ENCODE peak calls at places on chromosome 5, in ten cellular contexts. D is SK-N-SH, O is transverse colon, Y is HepG2, U is H1, B is K562, N is esophagus muscularis mucosa, R is suprapubic skin, X is upper lobe of left lung, F is GM12878. M is an unnamed sample.

GRCh38 chr5:181181650-181182565 is 23.1 kb downstream of the TRIM7 start:
- DNase-seq in R (no peak), B (peak), Y (peak), N (no peak), X (no peak), F (no peak), D (peak), U (peak), O (peak), M (peak)

GRCh38 chr5:180811623-180812119 is 9.1 kb upstream of the MGAT1 start:
- DNase-seq in O (no peak), B (no peak), F (no peak), X (no peak), U (no peak), N (no peak), D (no peak), R (peak), Y (no peak), M (no peak)

GRCh38 chr5:146962801-146963355 is 84.3 kb upstream of the PPP2R2B start:
- DNase-seq in X (no peak), F (no peak), O (no peak), Y (no peak), D (no peak), U (no peak), N (no peak), B (peak), R (no peak), M (no peak)

GRCh38 chr5:53039855-53040254 is 50.7 kb downstream of the ITGA2 start:
- DNase-seq in B (no peak), F (no peak), U (no peak), X (no peak), R (no peak), N (no peak), D (no peak), Y (no peak), O (no peak), M (no peak)

GRCh38 chr5:36885566-36886485 is 9.3 kb downstream of the NIPBL start:
- DNase-seq in X (peak), F (no peak), U (no peak), Y (no peak), B (peak), O (no peak), D (no peak), N (no peak), R (no peak), M (no peak)

GRCh38 chr5:115497200-115497599 is 47.4 kb downstream of the FEM1C start:
- DNase-seq in F (no peak), U (no peak), D (no peak), N (no peak), B (no peak), Y (no peak), R (no peak), X (no peak), O (no peak), M (no peak)

GRCh38 chr5:118224546-118224945 is 763.8 kb downstream of the DTWD2 start:
- DNase-seq in R (no peak), B (no peak), D (no peak), Y (no peak), U (no peak), X (no peak), N (no peak), F (no peak), O (no peak), M (no peak)

GRCh38 chr5:37663538-37663937 is 176.3 kb downstream of the GDNF start:
- DNase-seq in X (no peak), B (no peak), Y (no peak), F (no peak), O (no peak), D (no peak), U (no peak), R (no peak), N (no peak), M (no peak)

GRCh38 chr5:58459860-58460726 is at the start of gene PLK2:
- DNase-seq in B (no peak), X (peak), D (peak), F (no peak), Y (peak), O (peak), N (peak), U (peak), R (peak), M (peak)

GRCh38 chr5:43101491-43101890 is 19.2 kb upstream of the ZNF131 start:
- DNase-seq in F (no peak), X (no peak), Y (no peak), N (no peak), R (no peak), B (no peak), O (no peak), D (no peak), U (no peak), M (no peak)

GRCh38 chr5:131224387-131225191 is 39.3 kb upstream of the CDC42SE2 start:
- DNase-seq in Y (no peak), U (no peak), X (no peak), N (no peak), B (no peak), D (no peak), O (peak), F (peak), R (no peak), M (no peak)

GRCh38 chr5:72067682-72068470 is 39.4 kb upstream of the MAP1B start:
- DNase-seq in D (no peak), Y (no peak), R (no peak), O (no peak), F (no peak), N (no peak), U (no peak), B (peak), X (no peak), M (no peak)

GRCh38 chr5:173410459-173411233 is 82.4 kb upstream of the STC2 start:
- DNase-seq in D (no peak), O (no peak), N (no peak), Y (no peak), B (no peak), R (no peak), U (no peak), F (no peak), X (no peak), M (no peak)

GRCh38 chr5:57434227-57434640 is 48.4 kb downstream of the ACTBL2 start:
- DNase-seq in U (no peak), N (no peak), B (no peak), Y (no peak), O (no peak), D (no peak), F (no peak), R (no peak), X (no peak), M (no peak)

GRCh38 chr5:77181596-77182304 is 28.7 kb upstream of the PDE8B start:
- DNase-seq in Y (no peak), B (no peak), D (no peak), X (peak), R (no peak), O (no peak), U (no peak), N (peak), F (no peak), M (no peak)

GRCh38 chr5:172728481-172729241 is 42.3 kb downstream of the DUSP1 start:
- DNase-seq in O (no peak), Y (no peak), D (no peak), B (no peak), F (no peak), U (no peak), X (no peak), N (no peak), R (no peak), M (no peak)

GRCh38 chr5:56119050-56119449 is 114.1 kb downstream of the ANKRD55 start:
- DNase-seq in N (no peak), X (no peak), R (no peak), D (no peak), B (no peak), O (no peak), F (no peak), Y (no peak), U (no peak), M (no peak)

GRCh38 chr5:56116599-56117131 is 116.5 kb downstream of the ANKRD55 start:
- DNase-seq in R (no peak), F (no peak), Y (peak), D (no peak), O (no peak), N (no peak), X (no peak), U (no peak), B (peak), M (no peak)

GRCh38 chr5:56112526-56113121 is 117.9 kb upstream of the IL6ST start:
- DNase-seq in Y (no peak), F (no peak), N (no peak), X (no peak), O (no peak), D (no peak), U (no peak), R (no peak), B (no peak), M (no peak)

GRCh38 chr5:56111404-56111781 is 116.6 kb upstream of the IL6ST start:
- DNase-seq in D (no peak), F (no peak), X (no peak), Y (no peak), N (no peak), R (no peak), U (no peak), B (no peak), O (no peak), M (no peak)

DNA sequence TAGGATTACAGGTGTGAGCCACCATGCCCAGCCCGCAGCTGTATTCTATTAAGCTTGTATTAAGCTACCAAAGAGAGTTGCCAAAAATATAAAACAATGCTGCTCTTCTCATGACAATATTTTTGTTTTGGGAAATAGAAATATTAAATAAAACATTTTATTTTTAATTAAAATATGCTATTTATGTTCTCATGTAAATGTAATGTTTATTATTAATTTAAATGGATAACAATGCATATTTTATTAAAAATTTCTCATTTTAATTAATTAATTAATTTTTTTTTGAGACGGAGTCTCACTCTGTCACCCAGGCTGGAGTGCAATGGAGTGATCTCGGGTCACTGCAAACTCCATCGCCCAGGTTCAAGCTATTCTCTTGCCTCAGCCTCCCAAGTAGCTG is 117.5 kb downstream of the ANKRD55 start:
- DNase-seq in B (no peak), R (no peak), U (no peak), F (no peak), D (no peak), O (no peak), N (no peak), Y (no peak), X (no peak), M (no peak)
- H3K4me3 ChIP-seq in B (no peak), R (no peak), U (no peak), F (no peak), D (no peak), O (no peak), N (no peak), Y (no peak), X (no peak), M (no peak)

GRCh38 chr5:95841914-95842812 is 19.6 kb upstream of the GLRX start:
- DNase-seq in B (no peak), Y (peak), R (no peak), D (no peak), X (no peak), U (no peak), F (no peak), N (no peak), O (peak), M (peak)
- TF ChIP-seq POLR2AphosphoS5 in B (no peak), Y (no peak), R (peak), D (no peak), X (peak), U (no peak), F (no peak), N (peak), O (peak), M (no peak)

GRCh38 chr5:17184596-17184995 is 32.8 kb upstream of the BASP1 start:
- DNase-seq in Y (no peak), F (no peak), R (no peak), N (no peak), D (no peak), O (no peak), U (no peak), B (no peak), X (no peak), M (no peak)
- TF ChIP-seq EP300 in Y (no peak), F (no peak), R (no peak), N (no peak), D (no peak), O (no peak), U (no peak), B (no peak), X (no peak), M (no peak)

GRCh38 chr5:138180183-138180782 is 1.4 kb downstream of the KIF20A start:
- DNase-seq in X (no peak), F (peak), N (no peak), B (peak), D (peak), O (no peak), Y (peak), U (no peak), R (no peak), M (no peak)
- H3K4me3 ChIP-seq in X (peak), F (peak), N (no peak), B (peak), D (peak), O (no peak), Y (peak), U (peak), R (no peak), M (no peak)

GRCh38 chr5:179605026-179605833 is 18.2 kb downstream of the HNRNPH1 start:
- DNase-seq in U (no peak), X (no peak), B (no peak), D (no peak), F (no peak), R (peak), Y (no peak), O (no peak), N (no peak), M (no peak)
- TF ChIP-seq POLR2AphosphoS5 in U (no peak), X (no peak), B (no peak), D (no peak), F (no peak), R (no peak), Y (no peak), O (no peak), N (peak), M (no peak)

GRCh38 chr5:40796487-40796889 is 1.7 kb downstream of the PRKAA1 start:
- DNase-seq in D (no peak), X (no peak), F (no peak), R (no peak), U (no peak), B (no peak), Y (no peak), O (no peak), N (no peak), M (no peak)
- TF ChIP-seq EP300 in D (no peak), X (no peak), F (no peak), R (no peak), U (no peak), B (no peak), Y (no peak), O (no peak), N (no peak), M (no peak)